ENCODE peak calls at places on chromosomes 5 and 9, in five cellular contexts. F, Y, J, Q and T are unnamed samples.

GRCh38 chr9:92170848-92171247 is 55.6 kb upstream of the SPTLC1 start:
- DNase-seq in F (no peak), Y (no peak), J (no peak), Q (peak; percentile 32), T (no peak)

GRCh38 chr9:125646222-125647100 is 60.5 kb downstream of the MAPKAP1 start:
- DNase-seq in F (no peak), Y (no peak), J (no peak), Q (no peak), T (no peak)

GRCh38 chr9:129109504-129109903 is 1.1 kb downstream of the CRAT start:
- DNase-seq in F (no peak), Y (peak; percentile 21), J (peak; percentile 41), Q (no peak), T (no peak)

GRCh38 chr5:98827161-98827560 is 53.7 kb downstream of the RGMB start:
- DNase-seq in F (no peak), Y (peak; percentile 80), J (peak; percentile 43), Q (no peak), T (no peak)

GRCh38 chr9:136255896-136256890 is 10.6 kb upstream of the QSOX2 start:
- DNase-seq in F (no peak), Y (peak; percentile 25), J (peak; percentile 33), Q (no peak), T (no peak)

GRCh38 chr5:40477856-40478546 is 201.7 kb upstream of the PTGER4 start:
- DNase-seq in F (no peak), Y (peak; percentile 96), J (peak; percentile 10), Q (no peak), T (no peak)

GRCh38 chr9:77832647-77833046 is 184.5 kb upstream of the GNA14 start:
- DNase-seq in F (no peak), Y (no peak), J (no peak), Q (no peak), T (no peak)

GRCh38 chr9:38713426-38713825 is 6.5 kb downstream of the FAM240B start:
- DNase-seq in F (no peak), Y (peak; percentile 30), J (peak; percentile 25), Q (no peak), T (no peak)

GRCh38 chr9:92635760-92636159 is 34.2 kb downstream of the IPPK start:
- DNase-seq in F (peak; percentile 11), Y (no peak), J (no peak), Q (no peak), T (no peak)

GRCh38 chr5:138819065-138819464 is 56.1 kb downstream of the LRRTM2 start:
- DNase-seq in F (no peak), Y (no peak), J (no peak), Q (no peak), T (no peak)

DNA sequence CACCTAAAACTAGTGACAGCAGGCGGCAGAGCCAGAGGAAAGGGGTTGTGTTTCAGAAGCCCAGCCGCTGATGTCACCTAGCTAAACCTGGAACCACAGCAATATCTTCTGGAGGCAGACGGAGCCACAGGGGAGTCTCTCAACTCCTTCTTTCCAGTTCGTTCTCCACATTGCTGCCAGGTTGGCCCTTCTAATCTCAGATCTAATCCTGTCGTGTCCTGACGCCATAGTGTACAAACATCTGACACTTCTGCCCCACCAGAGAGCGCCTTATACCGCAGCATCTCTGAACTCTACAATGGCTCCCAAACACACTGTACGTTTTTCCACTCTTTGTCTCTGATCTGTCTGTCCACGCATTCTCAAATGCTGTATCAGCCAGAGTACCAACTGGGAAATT is 240.0 kb downstream of the SMARCA2 start:
- DNase-seq in F (no peak), Y (no peak), J (no peak), Q (no peak), T (no peak)
- TF ChIP-seq CTCF in F (no peak), Y (no peak), J (no peak), Q (no peak), T (peak; percentile 6)

GRCh38 chr5:108193021-108193795 is 188.7 kb downstream of the FBXL17 start:
- DNase-seq in F (no peak), Y (peak; percentile 80), J (peak; percentile 5), Q (no peak), T (peak; percentile 17)

DNA sequence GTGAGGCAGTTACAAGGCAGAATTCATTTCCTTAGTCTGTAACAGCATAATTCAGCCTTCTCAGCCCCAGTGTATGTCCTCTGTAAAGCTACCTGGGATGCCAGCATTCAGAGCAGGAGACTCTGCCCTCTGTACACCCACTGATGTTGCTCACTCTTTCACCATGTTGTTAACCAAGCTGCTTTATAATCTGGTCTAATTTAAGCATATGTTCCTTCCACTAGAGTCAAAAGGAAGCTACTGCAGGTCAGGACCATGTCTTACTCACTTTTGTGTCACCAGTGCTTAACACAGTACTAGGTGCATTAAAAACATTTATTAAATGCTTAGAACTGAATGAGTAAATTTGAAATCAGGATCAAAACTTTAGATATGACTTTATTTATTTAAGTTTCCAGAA is 185.6 kb downstream of the FBXL17 start:
- DNase-seq in F (no peak), Y (peak; percentile 25), J (no peak), Q (no peak), T (no peak)
- TF ChIP-seq CTCF in F (no peak), Y (no peak), J (no peak), Q (no peak), T (no peak)

GRCh38 chr9:99947395-99947794 is 40.9 kb downstream of the STX17 start:
- DNase-seq in F (no peak), Y (no peak), J (peak; percentile 7), Q (no peak), T (no peak)
- TF ChIP-seq CTCF in F (no peak), Y (no peak), J (no peak), Q (no peak), T (peak; percentile 34)

GRCh38 chr9:14692536-14692917 is 705 bp downstream of the ZDHHC21 start:
- DNase-seq in F (no peak), Y (no peak), J (no peak), Q (no peak), T (no peak)

GRCh38 chr9:14690986-14691730 is 2.1 kb downstream of the ZDHHC21 start:
- DNase-seq in F (no peak), Y (peak; percentile 64), J (no peak), Q (no peak), T (no peak)

GRCh38 chr9:14686168-14686567 is 7.1 kb downstream of the ZDHHC21 start:
- DNase-seq in F (no peak), Y (no peak), J (no peak), Q (no peak), T (no peak)

GRCh38 chr9:14687042-14687719 is 6.1 kb downstream of the ZDHHC21 start:
- DNase-seq in F (no peak), Y (peak; percentile 95), J (no peak), Q (no peak), T (no peak)
- TF ChIP-seq CTCF in F (no peak), Y (no peak), J (no peak), Q (no peak), T (no peak)

DNA sequence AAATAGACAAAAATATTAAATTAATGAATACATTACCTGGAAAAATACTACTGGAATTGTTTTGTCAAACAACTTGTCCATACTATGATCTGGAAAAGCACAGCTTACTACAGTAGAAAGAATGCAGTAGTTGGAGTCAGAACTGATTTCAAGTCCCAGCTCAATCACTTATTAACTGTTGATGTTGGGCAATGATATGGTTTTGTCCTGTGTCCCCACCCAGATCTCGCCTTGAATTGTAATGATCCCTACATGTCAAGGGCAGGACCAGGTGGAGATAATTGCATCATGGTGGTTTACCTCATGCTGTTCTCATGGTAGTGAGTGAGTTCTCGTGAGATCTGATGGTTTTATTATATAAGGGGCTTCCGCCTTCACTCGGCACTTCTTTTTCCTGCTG is 247.5 kb downstream of the CD180 start:
- DNase-seq in F (no peak), Y (no peak), J (no peak), Q (no peak), T (no peak)
- TF ChIP-seq CTCF in F (no peak), Y (no peak), J (no peak), Q (no peak), T (no peak)

GRCh38 chr5:32735512-32735911 is 24.4 kb downstream of the NPR3 start:
- DNase-seq in F (no peak), Y (no peak), J (no peak), Q (no peak), T (no peak)

GRCh38 chr5:32736842-32737241 is 25.7 kb downstream of the NPR3 start:
- DNase-seq in F (no peak), Y (no peak), J (no peak), Q (no peak), T (no peak)

GRCh38 chr5:32733582-32734340 is 22.6 kb downstream of the NPR3 start:
- DNase-seq in F (no peak), Y (no peak), J (no peak), Q (no peak), T (no peak)

GRCh38 chr5:32734822-32735378 is 23.8 kb downstream of the NPR3 start:
- DNase-seq in F (no peak), Y (no peak), J (no peak), Q (no peak), T (no peak)
- TF ChIP-seq CTCF in F (no peak), Y (no peak), J (no peak), Q (no peak), T (no peak)

GRCh38 chr9:121703014-121703734 is 51.7 kb downstream of the DAB2IP start:
- DNase-seq in F (no peak), Y (no peak), J (no peak), Q (no peak), T (no peak)
- TF ChIP-seq CTCF in F (no peak), Y (peak; percentile 36), J (peak; percentile 9), Q (no peak), T (no peak)

GRCh38 chr9:112750111-112750766 is at the start of gene SNX30:
- DNase-seq in F (peak; percentile 93), Y (peak; percentile 86), J (peak; percentile 89), Q (peak; percentile 93), T (peak; percentile 81)
- TF ChIP-seq CTCF in F (no peak), Y (no peak), J (no peak), Q (no peak), T (no peak)

GRCh38 chr9:35193762-35194161 is 32.0 kb downstream of the UNC13B start:
- DNase-seq in F (no peak), Y (no peak), J (no peak), Q (no peak), T (no peak)
- TF ChIP-seq CTCF in F (no peak), Y (no peak), J (no peak), Q (no peak), T (no peak)